ENCODE peak calls at places on chromosome 21, in seven cellular contexts. V is ovary, S is A549, Q is GM12878, Z is breast epithelium, N is esophagus squamous epithelium, I is testis. C is an unnamed sample.
A peak's percentile ranks its signal among the peaks of the same experiment; 100 is the strongest.

GRCh38 chr21:46116846-46117585 is 19.1 kb downstream of the COL6A2 start:
- DNase-seq in N (no peak), S (no peak), I (peak; percentile 12), Q (no peak), Z (peak; percentile 42), V (peak; percentile 16), C (peak; percentile 47)

GRCh38 chr21:33157303-33157702 is 72.4 kb upstream of the IFNAR2 start:
- DNase-seq in I (no peak), Q (no peak), N (no peak), S (no peak), Z (no peak), V (no peak), C (no peak)

GRCh38 chr21:43361493-43362296 is 65.2 kb downstream of the SIK1 start:
- DNase-seq in Z (no peak), S (no peak), Q (peak; percentile 73), I (peak; percentile 55), N (no peak), V (peak; percentile 41), C (no peak)

GRCh38 chr21:46284077-46284644 is 1.2 kb downstream of the MCM3AP start:
- DNase-seq in S (no peak), N (no peak), V (no peak), Q (no peak), I (no peak), Z (no peak), C (no peak)

GRCh38 chr21:19236209-19236608 is 832.6 kb upstream of the TMPRSS15 start:
- DNase-seq in I (no peak), N (no peak), Q (no peak), V (no peak), Z (no peak), S (no peak), C (no peak)

GRCh38 chr21:39681845-39682244 is 63.1 kb upstream of the IGSF5 start:
- DNase-seq in Z (no peak), V (no peak), N (no peak), I (no peak), Q (no peak), S (no peak), C (no peak)

GRCh38 chr21:33196956-33197374 is 32.8 kb upstream of the IFNAR2 start:
- DNase-seq in Q (no peak), N (no peak), V (peak; percentile 76), S (peak; percentile 36), I (peak; percentile 86), Z (no peak), C (peak; percentile 78)

GRCh38 chr21:28174006-28174405 is 818.7 kb downstream of the LTN1 start:
- DNase-seq in I (no peak), Z (no peak), N (no peak), Q (no peak), V (no peak), S (no peak), C (no peak)

GRCh38 chr21:28393279-28393678 is 599.4 kb downstream of the LTN1 start:
- DNase-seq in N (no peak), Q (no peak), S (no peak), Z (no peak), V (no peak), I (no peak), C (no peak)

GRCh38 chr21:34878501-34878900 is 170.6 kb downstream of the RUNX1 start:
- DNase-seq in N (no peak), Z (no peak), V (no peak), Q (no peak), I (no peak), S (no peak), C (no peak)

GRCh38 chr21:38985423-38986378 is 180.0 kb downstream of the ETS2 start:
- DNase-seq in N (no peak), Z (no peak), Q (peak; percentile 12), I (peak; percentile 81), S (no peak), V (peak; percentile 73), C (no peak)

GRCh38 chr21:42627527-42628289 is 25.7 kb upstream of the PDE9A start:
- DNase-seq in V (no peak), S (no peak), Q (no peak), Z (no peak), I (no peak), N (no peak), C (no peak)

GRCh38 chr21:33071878-33072306 is 2.0 kb downstream of the OLIG1 start:
- DNase-seq in Z (no peak), N (no peak), I (no peak), Q (no peak), V (no peak), S (no peak), C (no peak)

GRCh38 chr21:30083120-30083945 is 83.3 kb downstream of the CLDN17 start:
- DNase-seq in V (no peak), Z (no peak), I (no peak), S (no peak), Q (no peak), N (no peak), C (no peak)

GRCh38 chr21:42991992-42992740 is 17.8 kb downstream of the PKNOX1 start:
- DNase-seq in V (peak; percentile 85), N (no peak), Q (no peak), Z (no peak), S (no peak), I (no peak), C (no peak)

GRCh38 chr21:46127239-46128105 is 27.9 kb downstream of the FTCD start:
- DNase-seq in Q (no peak), I (no peak), V (peak; percentile 27), N (no peak), S (no peak), Z (peak; percentile 24), C (peak; percentile 27)

GRCh38 chr21:16162953-16163352 is 433.2 kb downstream of the USP25 start:
- DNase-seq in Z (no peak), Q (no peak), S (no peak), I (no peak), V (no peak), N (no peak), C (no peak)

GRCh38 chr21:17512245-17513213 is at the start of gene CXADR:
- DNase-seq in I (peak; percentile 90), N (no peak), Z (peak; percentile 76), V (peak; percentile 41), Q (no peak), S (peak; percentile 57), C (peak; percentile 96)

GRCh38 chr21:38780879-38781278 is 24.9 kb upstream of the ETS2 start:
- DNase-seq in I (no peak), Z (no peak), V (no peak), N (no peak), Q (peak; percentile 34), S (no peak), C (no peak)

GRCh38 chr21:30206551-30207251 is 9.2 kb downstream of the CLDN8 start:
- DNase-seq in I (no peak), V (no peak), S (no peak), Z (no peak), N (no peak), Q (no peak), C (no peak)

GRCh38 chr21:42307106-42307505 is 8.1 kb downstream of the TFF3 start:
- DNase-seq in Z (no peak), V (no peak), I (no peak), S (no peak), Q (no peak), N (no peak), C (no peak)

GRCh38 chr21:30638686-30639085 is 3.7 kb downstream of the KRTAP20-2 start:
- DNase-seq in N (no peak), Z (no peak), I (no peak), Q (no peak), S (no peak), V (no peak), C (no peak)

DNA sequence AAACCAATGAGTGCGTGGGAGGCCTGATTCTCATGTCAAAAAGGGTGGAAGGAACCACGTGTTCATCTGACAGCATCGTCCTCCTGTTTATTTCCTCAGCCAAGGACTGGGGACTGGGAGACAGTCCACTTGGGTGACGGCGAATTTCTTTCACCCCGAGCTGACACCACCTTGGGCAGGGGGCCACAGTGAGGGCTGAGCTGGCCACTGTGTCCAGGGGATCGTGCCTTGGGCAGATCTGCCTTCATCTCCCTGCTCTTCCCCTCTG is 122.1 kb downstream of the SIM2 start:
- DNase-seq in S (no peak), N (no peak), I (no peak), Q (no peak), V (no peak), Z (no peak), C (no peak)
- TF ChIP-seq POLR2A in S (no peak), N (no peak), I (no peak), Q (no peak), V (no peak), Z (no peak), C (no peak)

GRCh38 chr21:8992731-8993174 is 1528.6 kb upstream of the TPTE start:
- DNase-seq in N (no peak), S (no peak), Z (no peak), I (no peak), V (no peak), Q (no peak), C (no peak)
- H3K9me3 ChIP-seq in N (no peaks in the 10 kb centered on the region), S (no peaks in the 10 kb centered on the region), Z (peaks cover 3% of the 10 kb centered on the region), I (peaks cover 3% of the 10 kb centered on the region), V (peaks cover 4% of the 10 kb centered on the region), Q (no peaks in the 10 kb centered on the region), C (no peaks in the 10 kb centered on the region)

DNA sequence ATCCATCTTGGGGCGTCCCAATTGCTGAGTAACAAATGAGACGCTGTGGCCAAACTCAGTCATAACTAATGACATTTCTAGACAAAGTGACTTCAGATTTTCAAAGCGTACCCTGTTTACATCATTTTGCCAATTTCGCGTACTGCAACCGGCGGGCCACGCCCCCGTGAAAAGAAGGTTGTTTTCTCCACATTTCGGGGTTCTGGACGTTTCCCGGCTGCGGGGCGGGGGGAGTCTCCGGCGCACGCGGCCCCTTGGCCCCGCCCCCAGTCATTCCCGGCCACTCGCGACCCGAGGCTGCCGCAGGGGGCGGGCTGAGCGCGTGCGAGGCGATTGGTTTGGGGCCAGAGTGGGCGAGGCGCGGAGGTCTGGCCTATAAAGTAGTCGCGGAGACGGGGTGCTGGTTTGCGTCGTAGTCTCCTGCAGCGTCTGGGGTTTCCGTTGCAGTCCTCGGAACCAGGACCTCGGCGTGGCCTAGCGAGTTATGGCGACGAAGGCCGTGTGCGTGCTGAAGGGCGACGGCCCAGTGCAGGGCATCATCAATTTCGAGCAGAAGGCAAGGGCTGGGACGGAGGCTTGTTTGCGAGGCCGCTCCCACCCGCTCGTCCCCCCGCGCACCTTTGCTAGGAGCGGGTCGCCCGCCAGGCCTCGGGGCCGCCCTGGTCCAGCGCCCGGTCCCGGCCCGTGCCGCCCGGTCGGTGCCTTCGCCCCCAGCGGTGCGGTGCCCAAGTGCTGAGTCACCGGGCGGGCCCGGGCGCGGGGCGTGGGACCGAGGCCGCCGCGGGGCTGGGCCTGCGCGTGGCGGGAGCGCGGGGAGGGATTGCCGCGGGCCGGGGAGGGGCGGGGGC is at the start of gene SOD1:
- DNase-seq in Q (peak; percentile 75), N (peak; percentile 80), I (peak; percentile 97), V (peak; percentile 94), Z (peak; percentile 96), S (peak; percentile 72), C (peak; percentile 97)
- TF ChIP-seq POLR2A in Q (peak; percentile 100), N (peak; percentile 12), I (no peak), V (peak; percentile 79), Z (peak; percentile 69), S (peak; percentile 99), C (peak; percentile 94)

GRCh38 chr21:14074177-14074576 is 136.6 kb downstream of the LIPI start:
- DNase-seq in N (no peak), S (no peak), V (no peak), I (no peak), Z (no peak), Q (no peak), C (no peak)
- H3K9me3 ChIP-seq in N (no peaks in the 10 kb centered on the region), S (no peaks in the 10 kb centered on the region), V (no peaks in the 10 kb centered on the region), I (no peaks in the 10 kb centered on the region), Z (peaks cover 21% of the 10 kb centered on the region), Q (peaks cover 7% of the 10 kb centered on the region), C (no peaks in the 10 kb centered on the region)

C was measured in right lobe of liver.